ENCODE peak calls at places on chromosomes 3 and 15, in six cellular contexts. B is upper lobe of left lung, Z is HCT116, Y is GM12878, I is HepG2, G is K562. A is an unnamed sample.

GRCh38 chr15:96166223-96167200 is 164.0 kb upstream of the NR2F2 start:
- ATAC-seq in B (no peak), Z (no peak), Y (no peak), I (no peak), G (no peak), A (no peak)

GRCh38 chr3:17387108-17387507 is 355.3 kb downstream of the TBC1D5 start:
- ATAC-seq in B (no peak), Z (no peak), Y (no peak), I (no peak), G (no peak), A (no peak)

GRCh38 chr3:126994661-126995161 is 11.8 kb downstream of the PLXNA1 start:
- ATAC-seq in B (peak), Z (no peak), Y (no peak), I (no peak), G (no peak), A (peak)

GRCh38 chr3:190497809-190498208 is 16.1 kb upstream of the IL1RAP start:
- ATAC-seq in B (no peak), Z (no peak), Y (no peak), I (no peak), G (no peak), A (no peak)

GRCh38 chr3:159418571-159419526 is 569.8 kb upstream of the IL12A start:
- ATAC-seq in B (peak), Z (peak), Y (no peak), I (no peak), G (no peak), A (no peak)

GRCh38 chr3:7504886-7505775 is 644.2 kb downstream of the GRM7 start:
- ATAC-seq in B (peak), Z (peak), Y (no peak), I (no peak), G (no peak), A (peak)

GRCh38 chr3:48039487-48040190 is 23.4 kb upstream of the MAP4 start:
- ATAC-seq in B (peak), Z (peak), Y (peak), I (peak), G (no peak), A (peak)

GRCh38 chr3:172616061-172616461 is 92.8 kb upstream of the TNFSF10 start:
- ATAC-seq in B (no peak), Z (no peak), Y (peak), I (no peak), G (no peak), A (no peak)

GRCh38 chr3:100210777-100211145 is 50.0 kb upstream of the TBC1D23 start:
- ATAC-seq in B (peak), Z (no peak), Y (peak), I (no peak), G (no peak), A (peak)

GRCh38 chr15:36407647-36408046 is 171.8 kb upstream of the CDIN1 start:
- ATAC-seq in B (no peak), Z (peak), Y (no peak), I (no peak), G (peak), A (no peak)

GRCh38 chr3:197219627-197220026 is 78.8 kb downstream of the DLG1 start:
- ATAC-seq in B (no peak), Z (no peak), Y (no peak), I (no peak), G (no peak), A (no peak)

GRCh38 chr3:143140550-143140949 is 21.0 kb downstream of the CHST2 start:
- ATAC-seq in B (no peak), Z (no peak), Y (no peak), I (no peak), G (peak), A (no peak)

GRCh38 chr15:34065261-34065660 is 26.3 kb upstream of the AVEN start:
- ATAC-seq in B (no peak), Z (no peak), Y (no peak), I (no peak), G (no peak), A (no peak)
- TF ChIP-seq CTCF in B (no peak), Z (no peak), Y (no peak), I (no peak), G (no peak), A (no peak)

GRCh38 chr3:64224826-64225606 is at the start of gene PRICKLE2:
- ATAC-seq in B (peak), Z (peak), Y (peak), I (no peak), G (no peak), A (peak)
- TF ChIP-seq POLR2A in B (no peak), Z (no peak), Y (peak), I (no peak), G (no peak), A (no peak)

DNA sequence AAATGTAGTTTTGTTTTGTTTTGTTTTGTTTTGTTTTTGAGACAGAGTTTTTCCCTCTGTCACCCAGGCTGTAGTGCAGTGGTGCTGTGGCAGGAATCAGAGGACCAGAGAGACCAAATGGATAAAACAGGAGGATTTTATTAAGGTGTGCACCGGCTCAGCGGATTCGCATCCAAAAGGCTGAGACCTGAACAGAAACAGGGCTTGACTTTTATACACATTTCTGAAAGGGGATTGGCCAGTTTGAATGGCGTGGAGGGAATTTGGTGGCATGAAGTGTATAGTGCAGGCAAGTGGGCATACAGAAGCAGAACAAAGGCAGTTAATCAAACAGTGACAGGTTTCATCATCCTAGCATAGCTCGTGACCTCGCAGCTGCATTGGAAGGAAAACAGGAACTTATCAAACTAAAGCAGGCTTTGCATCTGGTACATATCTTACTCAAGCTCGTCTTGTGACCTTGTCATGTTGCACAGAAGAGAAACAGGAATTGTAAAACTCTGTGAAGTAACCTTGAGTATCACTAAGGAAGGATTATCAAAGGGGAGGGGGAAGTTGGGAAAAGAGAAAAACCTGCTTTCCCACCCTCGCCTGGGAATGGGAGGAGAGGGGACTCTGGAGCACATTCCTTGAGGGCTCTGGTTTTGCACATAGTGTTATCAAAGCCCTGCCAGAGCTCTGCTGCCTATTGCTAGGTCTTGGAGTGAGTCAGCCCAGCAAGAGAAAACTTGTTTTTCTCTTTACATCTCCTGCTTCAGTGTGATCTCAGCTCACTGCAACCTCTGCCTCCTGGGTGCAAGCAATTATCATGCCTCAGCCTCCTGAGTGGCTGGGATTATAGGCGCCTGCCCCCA is 38.5 kb downstream of the C3orf62 start:
- ATAC-seq in B (peak), Z (peak), Y (peak), I (peak), G (peak), A (peak)
- TF ChIP-seq POLR2AphosphoS5 in B (peak), Z (no peak), Y (no peak), I (no peak), G (peak), A (peak)

DNA sequence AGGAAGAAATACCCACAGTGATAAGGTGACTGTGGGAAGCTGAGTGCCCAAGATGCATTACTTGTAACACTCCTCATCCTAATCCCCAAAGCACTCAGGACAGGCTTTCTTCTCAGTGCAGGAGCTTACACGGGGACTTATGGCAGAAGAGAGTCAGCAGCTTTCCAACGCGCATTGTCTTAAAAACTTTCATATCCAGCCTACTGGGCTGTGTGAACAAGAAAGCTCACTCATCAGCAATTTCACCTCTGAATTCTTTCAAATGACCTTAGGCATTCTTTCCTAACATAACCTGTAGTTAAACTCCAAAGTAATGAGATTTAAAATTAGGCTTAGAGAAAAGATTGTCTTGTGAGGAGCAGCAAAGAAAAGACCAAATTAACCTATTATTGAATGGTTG is 132.3 kb downstream of the KCNAB1 start:
- ATAC-seq in B (no peak), Z (no peak), Y (no peak), I (no peak), G (no peak), A (no peak)
- TF ChIP-seq CTCF in B (no peak), Z (no peak), Y (no peak), I (no peak), G (no peak), A (no peak)

DNA sequence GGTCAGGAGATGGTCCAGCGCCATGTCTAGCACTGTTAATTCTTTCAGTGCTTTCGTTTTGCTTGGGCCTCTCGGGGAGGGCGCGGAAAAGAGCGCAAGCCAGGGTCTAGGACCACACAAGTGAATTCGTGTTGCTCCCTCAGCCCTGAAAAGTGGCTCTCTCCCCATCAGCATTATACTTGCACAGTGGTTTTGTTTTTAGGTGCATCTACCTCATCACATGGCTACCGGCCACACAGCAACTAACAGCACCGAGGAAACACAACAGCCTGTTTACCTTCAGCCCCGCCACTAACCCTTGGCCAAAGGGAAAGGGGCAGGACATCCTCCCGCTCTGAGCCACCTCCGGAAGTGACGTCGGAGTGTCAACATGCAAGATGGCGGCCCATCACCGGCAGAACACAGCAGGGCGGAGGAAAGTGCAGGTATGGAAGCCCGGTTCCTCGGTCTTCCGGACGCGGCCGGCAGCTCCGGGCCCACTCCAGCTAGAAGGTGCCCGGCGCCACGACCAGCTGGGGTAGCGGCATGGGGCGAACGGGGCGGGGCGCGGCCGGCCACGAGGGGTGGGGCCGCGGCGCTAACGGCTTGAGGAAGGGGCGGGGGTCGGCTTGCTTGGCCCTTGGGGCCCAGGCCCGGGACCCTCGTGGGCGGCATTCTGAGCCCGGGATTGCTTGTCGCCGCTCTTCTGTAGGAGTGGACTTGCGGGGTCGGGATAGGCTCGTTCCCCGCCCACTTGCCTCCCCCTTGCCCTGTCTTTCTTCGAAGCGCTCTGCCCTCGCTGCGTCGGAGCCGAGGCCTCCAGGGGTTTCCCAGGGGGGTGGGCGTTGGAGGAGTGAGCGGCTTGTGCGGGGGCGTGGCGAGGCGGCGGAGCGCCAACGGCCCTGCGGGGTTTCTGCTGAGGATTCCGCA is at the start of the genes SCN11A and WDR48:
- ATAC-seq in B (peak), Z (peak), Y (peak), I (peak), G (peak), A (peak)
- TF ChIP-seq POLR2A in B (peak), Z (peak), Y (peak), I (peak), G (peak), A (peak)

A was measured in gastroesophageal sphincter.